ENCODE peak calls at places on chromosomes 13 and 19, in four cellular contexts. E, Q, B and D are unnamed samples.

GRCh38 chr13:24612726-24613125 is 67.5 kb upstream of the ATP12A start:
- DNase-seq in B (no peak), E (no peak), Q (no peak), D (no peak)

GRCh38 chr19:15640294-15640903 is at the start of gene CYP4F3:
- DNase-seq in B (no peak), Q (no peak), E (no peak), D (no peak)

GRCh38 chr19:46442808-46443450 is 14.2 kb upstream of the PNMA8C start:
- DNase-seq in E (no peak), Q (no peak), B (no peak), D (no peak)

GRCh38 chr13:36395280-36395679 is 37.0 kb upstream of the CCNA1 start:
- DNase-seq in Q (no peak), E (no peak), B (no peak), D (no peak)

GRCh38 chr19:33868821-33869412 is 72.2 kb downstream of the KCTD15 start:
- DNase-seq in Q (no peak), B (no peak), E (no peak), D (no peak)

GRCh38 chr19:58374200-58374599 is 6.6 kb downstream of the ZNF837 start:
- DNase-seq in E (no peak), B (no peak), Q (no peak), D (no peak)

GRCh38 chr19:18768997-18769891 is 21.9 kb downstream of the COMP start:
- DNase-seq in B (no peak), Q (no peak), E (no peak), D (no peak)

GRCh38 chr13:95100525-95101121 is 200.6 kb downstream of the ABCC4 start:
- DNase-seq in B (no peak), E (no peak), Q (no peak), D (no peak)

GRCh38 chr13:100514788-100515409 is 73.7 kb downstream of the GGACT start:
- DNase-seq in Q (peak), B (peak), E (peak), D (peak)

GRCh38 chr19:4447327-4448146 is 10.1 kb downstream of the UBXN6 start:
- DNase-seq in Q (no peak), B (no peak), E (no peak), D (no peak)

GRCh38 chr19:43519436-43520088 is 7.4 kb downstream of the ETHE1 start:
- DNase-seq in E (no peak), Q (peak), B (peak), D (peak)

GRCh38 chr19:31448221-31448657 is 99.0 kb upstream of the TSHZ3 start:
- DNase-seq in Q (no peak), B (no peak), E (no peak), D (no peak)

GRCh38 chr19:13212759-13213330 is 62.6 kb downstream of the IER2 start:
- DNase-seq in B (peak), E (peak), Q (peak), D (no peak)

GRCh38 chr13:44618326-44618725 is 42.2 kb upstream of the TSC22D1 start:
- DNase-seq in E (no peak), B (no peak), Q (no peak), D (no peak)

GRCh38 chr13:52070929-52071523 is 46.5 kb downstream of the UTP14C start:
- DNase-seq in B (no peak), E (no peak), Q (peak), D (no peak)

GRCh38 chr19:46226438-46226973 is 3.0 kb upstream of the IGFL1 start:
- DNase-seq in E (no peak), Q (no peak), B (no peak), D (no peak)

GRCh38 chr19:55345818-55346724 is 6.4 kb downstream of the KMT5C start:
- DNase-seq in E (no peak), Q (peak), B (no peak), D (no peak)

GRCh38 chr19:46729696-46730095 is 12.8 kb upstream of the PRKD2 start:
- DNase-seq in B (no peak), E (no peak), Q (no peak), D (no peak)

GRCh38 chr19:13817018-13817614 is 21.9 kb downstream of the ZSWIM4 start:
- DNase-seq in B (peak), Q (no peak), E (peak), D (no peak)

GRCh38 chr13:28716511-28716910 is 2.3 kb downstream of the SLC46A3 start:
- DNase-seq in B (no peak), E (no peak), Q (no peak), D (no peak)

GRCh38 chr19:17865364-17866311 is 5.9 kb downstream of the RPL18A start:
- DNase-seq in B (no peak), E (no peak), Q (peak), D (no peak)